ENCODE peak calls at places on chromosomes 12 and 14, in four cellular contexts. I, W, U and X are unnamed samples.

GRCh38 chr12:2264622-2265306 is 212.0 kb downstream of the CACNA1C start:
- DNase-seq in I (no peak), W (peak; percentile 100), U (peak; percentile 95), X (no peak)

GRCh38 chr12:49283541-49284429 is 11.2 kb upstream of the PRPH start:
- DNase-seq in I (no peak), W (no peak), U (no peak), X (no peak)

GRCh38 chr14:68297871-68298468 is 478.4 kb downstream of the RAD51B start:
- DNase-seq in I (no peak), W (peak; percentile 69), U (peak; percentile 36), X (no peak)

GRCh38 chr12:89951050-89951693 is 242.5 kb upstream of the ATP2B1 start:
- DNase-seq in I (peak; percentile 96), W (peak; percentile 95), U (peak; percentile 99), X (no peak)

GRCh38 chr14:43647302-43647701 is 859.8 kb downstream of the FSCB start:
- DNase-seq in I (no peak), W (no peak), U (no peak), X (no peak)

GRCh38 chr12:130838284-130838950 is 633 bp downstream of the STX2 start:
- DNase-seq in I (peak; percentile 23), W (peak; percentile 40), U (peak; percentile 31), X (peak; percentile 50)

GRCh38 chr14:102509744-102510615 is at the start of gene ANKRD9:
- DNase-seq in I (peak; percentile 94), W (peak; percentile 93), U (peak; percentile 85), X (peak; percentile 78)

GRCh38 chr12:52248541-52249035 is 15.5 kb downstream of the KRT7 start:
- DNase-seq in I (no peak), W (no peak), U (no peak), X (no peak)

GRCh38 chr14:29216316-29216715 is 449.7 kb downstream of the FOXG1 start:
- DNase-seq in I (no peak), W (no peak), U (no peak), X (no peak)